ENCODE peak calls at places on chromosomes 11 and 22, in four cellular contexts. W is adrenal gland, H is tibial artery, V is psoas muscle. N is an unnamed sample.
A peak's percentile ranks its signal among the peaks of the same experiment; 100 is the strongest.

GRCh38 chr11:69244286-69244685 is 49.7 kb upstream of the MYEOV start:
- DNase-seq in V (no peak), W (no peak), H (no peak), N (no peak)

GRCh38 chr11:75997273-75997552 is 182.2 kb downstream of the UVRAG start:
- DNase-seq in V (no peak), H (no peak), W (no peak), N (no peak)

GRCh38 chr22:44261861-44262595 is 50.7 kb downstream of the SHISAL1 start:
- DNase-seq in W (peak; percentile 12), V (peak; percentile 8), H (peak; percentile 49), N (peak; percentile 54)

GRCh38 chr11:68043349-68044144 is 4.7 kb downstream of the TCIRG1 start:
- DNase-seq in V (peak; percentile 63), W (peak; percentile 95), H (no peak), N (peak; percentile 73)

GRCh38 chr11:17986007-17986710 is 26.7 kb downstream of the SERGEF start:
- DNase-seq in W (peak; percentile 46), V (peak; percentile 62), H (no peak), N (no peak)

GRCh38 chr11:128491195-128491936 is 96.0 kb downstream of the ETS1 start:
- DNase-seq in W (no peak), H (no peak), V (no peak), N (no peak)

GRCh38 chr11:47067401-47067800 is 109.3 kb downstream of the ARFGAP2 start:
- DNase-seq in W (no peak), H (no peak), V (no peak), N (no peak)

GRCh38 chr11:94910281-94910680 is 63.1 kb downstream of the CWC15 start:
- DNase-seq in W (no peak), V (no peak), H (no peak), N (no peak)

GRCh38 chr22:43840431-43840830 is 21.9 kb downstream of the SULT4A1 start:
- DNase-seq in W (no peak), H (no peak), V (no peak), N (no peak)

GRCh38 chr11:69718147-69718546 is 14.3 kb upstream of the FGF19 start:
- DNase-seq in V (no peak), W (no peak), H (no peak), N (no peak)

GRCh38 chr11:73237471-73238290 is 19.6 kb downstream of the P2RY2 start:
- DNase-seq in H (peak; percentile 70), W (peak; percentile 86), V (peak; percentile 92), N (no peak)

GRCh38 chr11:70466154-70466553 is 67.8 kb downstream of the CTTN start:
- DNase-seq in W (no peak), H (no peak), V (no peak), N (no peak)

GRCh38 chr11:118608268-118609214 is 1.1 kb downstream of the PHLDB1 start:
- DNase-seq in H (peak; percentile 95), W (peak; percentile 79), V (peak; percentile 91), N (peak; percentile 90)

GRCh38 chr11:67530282-67530592 is 7.0 kb upstream of the CABP2 start:
- DNase-seq in H (no peak), V (no peak), W (no peak), N (no peak)

GRCh38 chr11:115112779-115113178 is 391.4 kb downstream of the CADM1 start:
- DNase-seq in V (no peak), H (no peak), W (no peak), N (no peak)

GRCh38 chr11:44033411-44033850 is 14.3 kb upstream of the ACCSL start:
- DNase-seq in H (no peak), V (no peak), W (no peak), N (peak; percentile 28)

GRCh38 chr11:30561691-30562412 is 24.3 kb downstream of the MPPED2 start:
- DNase-seq in W (no peak), H (no peak), V (no peak), N (no peak)

GRCh38 chr11:62012451-62013265 is 45.2 kb upstream of the FTH1 start:
- DNase-seq in V (no peak), W (peak; percentile 65), H (peak; percentile 60), N (peak; percentile 50)

GRCh38 chr22:36435516-36436415 is 45.7 kb downstream of the TXN2 start:
- DNase-seq in H (no peak), V (no peak), W (no peak), N (no peak)

GRCh38 chr11:26297179-26297970 is 34.6 kb upstream of the ANO3 start:
- DNase-seq in W (peak; percentile 19), H (no peak), V (no peak), N (no peak)

N was measured in suprapubic skin.